ENCODE peak calls at places on chromosome 7, in ten cellular contexts. One of them, this sample, is unnamed.
A peak's percentile ranks its signal among the peaks of the same experiment; 100 is the strongest.

GRCh38 chr7:134865001-134865845 is 85.8 kb downstream of the CALD1 start:
- DNase-seq in CD14-positive monocyte: no peak
- DNase-seq in activated T-cell treated with anti-CD3 and anti-CD28 coated beads, Interleukin-2, amount 50 U/mL, for 72 hours: peak; percentile 48
- DNase-seq in brain microvascular endothelial cell: peak; percentile 47
- DNase-seq in GDM1: no peak
- DNase-seq in MCF 10A: no peak
- DNase-seq in fibroblast of pulmonary artery: peak; percentile 58
- DNase-seq in cardiac fibroblast: peak; percentile 64
- DNase-seq in activated CD8-positive, alpha-beta memory T cell treated with anti-CD3 and anti-CD28 coated beads, Interleukin-2, amount 50 U/mL, for 4 hours: peak; percentile 20
- DNase-seq in DMS153: no peak
- DNase-seq in this sample: no peak

GRCh38 chr7:27156508-27156898 is at the start of gene HOXA7:
- DNase-seq in CD14-positive monocyte: peak; percentile 22
- DNase-seq in activated T-cell treated with anti-CD3 and anti-CD28 coated beads, Interleukin-2, amount 50 U/mL, for 72 hours: no peak
- DNase-seq in brain microvascular endothelial cell: no peak
- DNase-seq in GDM1: peak; percentile 43
- DNase-seq in MCF 10A: no peak
- DNase-seq in fibroblast of pulmonary artery: no peak
- DNase-seq in cardiac fibroblast: no peak
- DNase-seq in activated CD8-positive, alpha-beta memory T cell treated with anti-CD3 and anti-CD28 coated beads, Interleukin-2, amount 50 U/mL, for 4 hours: no peak
- DNase-seq in DMS153: no peak
- DNase-seq in this sample: no peak

GRCh38 chr7:101631224-101631714 is 2.2 kb upstream of the MYL10 start:
- DNase-seq in CD14-positive monocyte: no peak
- DNase-seq in activated T-cell treated with anti-CD3 and anti-CD28 coated beads, Interleukin-2, amount 50 U/mL, for 72 hours: no peak
- DNase-seq in brain microvascular endothelial cell: no peak
- DNase-seq in GDM1: no peak
- DNase-seq in MCF 10A: peak; percentile 73
- DNase-seq in fibroblast of pulmonary artery: no peak
- DNase-seq in cardiac fibroblast: peak; percentile 30
- DNase-seq in activated CD8-positive, alpha-beta memory T cell treated with anti-CD3 and anti-CD28 coated beads, Interleukin-2, amount 50 U/mL, for 4 hours: no peak
- DNase-seq in DMS153: no peak
- DNase-seq in this sample: no peak

GRCh38 chr7:105917659-105918058 is 41.3 kb upstream of the ATXN7L1 start:
- DNase-seq in CD14-positive monocyte: no peak
- DNase-seq in activated T-cell treated with anti-CD3 and anti-CD28 coated beads, Interleukin-2, amount 50 U/mL, for 72 hours: no peak
- DNase-seq in brain microvascular endothelial cell: no peak
- DNase-seq in GDM1: no peak
- DNase-seq in MCF 10A: no peak
- DNase-seq in fibroblast of pulmonary artery: no peak
- DNase-seq in cardiac fibroblast: no peak
- DNase-seq in activated CD8-positive, alpha-beta memory T cell treated with anti-CD3 and anti-CD28 coated beads, Interleukin-2, amount 50 U/mL, for 4 hours: no peak
- DNase-seq in DMS153: no peak
- DNase-seq in this sample: no peak

GRCh38 chr7:101125989-101126650 is 784 bp upstream of the SERPINE1 start:
- DNase-seq in CD14-positive monocyte: no peak
- DNase-seq in activated T-cell treated with anti-CD3 and anti-CD28 coated beads, Interleukin-2, amount 50 U/mL, for 72 hours: no peak
- DNase-seq in brain microvascular endothelial cell: peak; percentile 91
- DNase-seq in GDM1: no peak
- DNase-seq in MCF 10A: peak; percentile 88
- DNase-seq in fibroblast of pulmonary artery: peak; percentile 94
- DNase-seq in cardiac fibroblast: peak; percentile 89
- DNase-seq in activated CD8-positive, alpha-beta memory T cell treated with anti-CD3 and anti-CD28 coated beads, Interleukin-2, amount 50 U/mL, for 4 hours: no peak
- DNase-seq in DMS153: no peak
- DNase-seq in this sample: peak; percentile 45

GRCh38 chr7:64183126-64183742 is 23.8 kb upstream of the ZNF735 start:
- DNase-seq in CD14-positive monocyte: no peak
- DNase-seq in activated T-cell treated with anti-CD3 and anti-CD28 coated beads, Interleukin-2, amount 50 U/mL, for 72 hours: peak; percentile 55
- DNase-seq in brain microvascular endothelial cell: no peak
- DNase-seq in GDM1: peak; percentile 11
- DNase-seq in MCF 10A: no peak
- DNase-seq in fibroblast of pulmonary artery: no peak
- DNase-seq in cardiac fibroblast: no peak
- DNase-seq in activated CD8-positive, alpha-beta memory T cell treated with anti-CD3 and anti-CD28 coated beads, Interleukin-2, amount 50 U/mL, for 4 hours: peak; percentile 34
- DNase-seq in DMS153: no peak
- DNase-seq in this sample: no peak

GRCh38 chr7:148020679-148021078 is 569.9 kb upstream of the C7orf33 start:
- DNase-seq in CD14-positive monocyte: no peak
- DNase-seq in activated T-cell treated with anti-CD3 and anti-CD28 coated beads, Interleukin-2, amount 50 U/mL, for 72 hours: no peak
- DNase-seq in brain microvascular endothelial cell: no peak
- DNase-seq in GDM1: no peak
- DNase-seq in MCF 10A: no peak
- DNase-seq in fibroblast of pulmonary artery: no peak
- DNase-seq in cardiac fibroblast: no peak
- DNase-seq in activated CD8-positive, alpha-beta memory T cell treated with anti-CD3 and anti-CD28 coated beads, Interleukin-2, amount 50 U/mL, for 4 hours: no peak
- DNase-seq in DMS153: no peak
- DNase-seq in this sample: no peak

GRCh38 chr7:73560035-73560835 is 2.7 kb upstream of the BCL7B start:
- DNase-seq in CD14-positive monocyte: no peak
- DNase-seq in activated T-cell treated with anti-CD3 and anti-CD28 coated beads, Interleukin-2, amount 50 U/mL, for 72 hours: peak; percentile 25
- DNase-seq in brain microvascular endothelial cell: peak; percentile 87
- DNase-seq in GDM1: no peak
- DNase-seq in MCF 10A: peak; percentile 67
- DNase-seq in fibroblast of pulmonary artery: peak; percentile 64
- DNase-seq in cardiac fibroblast: peak; percentile 66
- DNase-seq in activated CD8-positive, alpha-beta memory T cell treated with anti-CD3 and anti-CD28 coated beads, Interleukin-2, amount 50 U/mL, for 4 hours: no peak
- DNase-seq in DMS153: no peak
- DNase-seq in this sample: no peak

GRCh38 chr7:74038194-74038961 is 10.4 kb downstream of the ELN start:
- DNase-seq in CD14-positive monocyte: no peak
- DNase-seq in activated T-cell treated with anti-CD3 and anti-CD28 coated beads, Interleukin-2, amount 50 U/mL, for 72 hours: no peak
- DNase-seq in brain microvascular endothelial cell: no peak
- DNase-seq in GDM1: no peak
- DNase-seq in MCF 10A: no peak
- DNase-seq in fibroblast of pulmonary artery: no peak
- DNase-seq in cardiac fibroblast: no peak
- DNase-seq in activated CD8-positive, alpha-beta memory T cell treated with anti-CD3 and anti-CD28 coated beads, Interleukin-2, amount 50 U/mL, for 4 hours: no peak
- DNase-seq in DMS153: no peak
- DNase-seq in this sample: no peak

This sample was measured in dorsolateral prefrontal cortex.